ENCODE peak calls at places on chromosomes 16 and 17, in nine cellular contexts. A is lower lobe of right lung; S is pancreas; Y is GM12878; I is body of pancreas; V is psoas muscle; K is CD8-positive, alpha-beta T cell; C is spleen; Q is heart right ventricle. E is an unnamed sample.
A peak's percentile ranks its signal among the peaks of the same experiment; 100 is the strongest.

GRCh38 chr16:56460101-56460500 is 8.7 kb downstream of the OGFOD1 start:
- DNase-seq in A (no peak), V (no peak), K (no peak), C (no peak), I (no peak), S (no peak), Y (no peak), Q (no peak), E (no peak)

GRCh38 chr17:41697122-41697962 is 8.7 kb downstream of the EIF1 start:
- DNase-seq in C (no peak), V (peak; percentile 89), Q (peak; percentile 44), S (no peak), K (no peak), Y (no peak), I (peak; percentile 79), A (peak; percentile 65), E (peak; percentile 36)

GRCh38 chr17:10683853-10684252 is 13.5 kb downstream of the SCO1 start:
- DNase-seq in C (no peak), S (no peak), Q (no peak), A (no peak), V (no peak), I (no peak), K (no peak), Y (no peak), E (no peak)

GRCh38 chr17:53316988-53317387 is 505.7 kb upstream of the KIF2B start:
- DNase-seq in K (no peak), V (no peak), C (no peak), A (no peak), I (no peak), Y (no peak), Q (no peak), S (no peak), E (no peak)

GRCh38 chr16:27676807-27677206 is 126.9 kb downstream of the KATNIP start:
- DNase-seq in V (no peak), K (no peak), C (no peak), I (no peak), Y (no peak), Q (no peak), S (no peak), A (no peak), E (no peak)

GRCh38 chr17:43085489-43085888 is 39.7 kb downstream of the BRCA1 start:
- DNase-seq in V (no peak), Q (no peak), Y (no peak), K (no peak), A (no peak), C (no peak), I (no peak), S (no peak), E (no peak)

GRCh38 chr16:6157806-6158205 is 1060.2 kb upstream of the EEF2KMT start:
- DNase-seq in A (no peak), V (no peak), K (no peak), Q (no peak), C (no peak), I (no peak), S (no peak), Y (no peak), E (no peak)

GRCh38 chr16:13767215-13767614 is 152.7 kb upstream of the ERCC4 start:
- DNase-seq in S (no peak), I (no peak), K (no peak), V (no peak), Q (no peak), Y (no peak), C (no peak), A (no peak), E (no peak)

GRCh38 chr16:90026135-90026534 is 6.9 kb upstream of the DBNDD1 start:
- DNase-seq in S (no peak), Q (no peak), C (no peak), Y (no peak), A (no peak), I (no peak), V (no peak), K (no peak), E (no peak)

GRCh38 chr17:1000597-1001490 is 3.9 kb downstream of the TIMM22 start:
- DNase-seq in C (no peak), Q (no peak), I (no peak), A (no peak), V (peak; percentile 77), S (no peak), K (no peak), Y (no peak), E (no peak)

GRCh38 chr17:1002771-1003555 is 6.0 kb downstream of the TIMM22 start:
- DNase-seq in V (peak; percentile 53), Y (no peak), C (no peak), A (no peak), I (no peak), K (no peak), S (no peak), Q (no peak), E (no peak)

GRCh38 chr17:1003633-1003971 is 6.7 kb downstream of the TIMM22 start:
- DNase-seq in Y (no peak), I (no peak), S (no peak), K (no peak), Q (no peak), C (peak; percentile 70), V (peak; percentile 54), A (no peak), E (no peak)

GRCh38 chr17:1001640-1002411 is 4.9 kb downstream of the TIMM22 start:
- DNase-seq in V (peak; percentile 64), K (no peak), I (no peak), C (no peak), Y (no peak), Q (no peak), A (no peak), S (no peak), E (no peak)

GRCh38 chr17:1002412-1002753 is 5.5 kb downstream of the TIMM22 start:
- DNase-seq in K (no peak), Q (no peak), V (no peak), I (no peak), S (no peak), Y (no peak), A (no peak), C (no peak), E (no peak)
- H3K4me1 ChIP-seq in K (peaks cover 24% of the 10 kb centered on the region), Q (peaks cover 97% of the 10 kb centered on the region), V (peaks cover 88% of the 10 kb centered on the region), I (peaks cover 43% of the 10 kb centered on the region), S (peaks cover 32% of the 10 kb centered on the region), Y (peaks cover 6% of the 10 kb centered on the region), A (peaks cover 95% of the 10 kb centered on the region), C (peaks cover 66% of the 10 kb centered on the region), E (peaks cover 73% of the 10 kb centered on the region)

GRCh38 chr16:718389-718788 is 2.6 kb upstream of the ANTKMT start:
- DNase-seq in A (no peak), K (no peak), V (no peak), Q (no peak), C (no peak), I (no peak), S (no peak), Y (no peak), E (no peak)
- H3K4me1 ChIP-seq in A (peaks cover 40% of the 10 kb centered on the region), K (peaks cover 53% of the 10 kb centered on the region), V (peaks cover 29% of the 10 kb centered on the region), Q (peaks cover 58% of the 10 kb centered on the region), C (peaks cover 48% of the 10 kb centered on the region), I (peaks cover 72% of the 10 kb centered on the region), S (peaks cover 6% of the 10 kb centered on the region), Y (peaks cover 10% of the 10 kb centered on the region), E (peaks cover 19% of the 10 kb centered on the region)

DNA sequence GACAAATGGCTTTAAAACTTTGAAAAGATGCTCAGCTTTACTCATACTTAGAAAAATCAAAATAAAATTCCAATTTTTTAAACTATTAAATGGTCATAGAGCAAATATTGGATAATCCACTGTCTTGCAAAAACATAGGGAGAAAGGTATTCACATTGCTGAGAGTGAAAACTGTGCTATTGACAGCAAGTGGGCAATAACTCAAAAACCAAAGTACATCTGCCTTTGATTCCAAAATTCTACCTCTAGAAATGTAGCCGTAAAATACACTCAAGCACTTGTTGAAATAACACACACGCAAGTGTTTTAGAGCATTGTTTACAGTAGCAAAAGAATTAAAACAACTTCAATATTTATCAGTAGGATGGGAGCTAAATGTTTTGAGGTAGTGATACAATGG is 210.6 kb upstream of the HS3ST3A1 start:
- DNase-seq in C (no peak), V (no peak), Q (no peak), K (no peak), I (no peak), Y (no peak), S (no peak), A (no peak), E (no peak)
- H3K4me1 ChIP-seq in C (no peaks in the 10 kb centered on the region), V (no peaks in the 10 kb centered on the region), Q (no peaks in the 10 kb centered on the region), K (no peaks in the 10 kb centered on the region), I (peaks cover 8% of the 10 kb centered on the region), Y (no peaks in the 10 kb centered on the region), S (no peaks in the 10 kb centered on the region), A (no peaks in the 10 kb centered on the region), E (no peaks in the 10 kb centered on the region)

DNA sequence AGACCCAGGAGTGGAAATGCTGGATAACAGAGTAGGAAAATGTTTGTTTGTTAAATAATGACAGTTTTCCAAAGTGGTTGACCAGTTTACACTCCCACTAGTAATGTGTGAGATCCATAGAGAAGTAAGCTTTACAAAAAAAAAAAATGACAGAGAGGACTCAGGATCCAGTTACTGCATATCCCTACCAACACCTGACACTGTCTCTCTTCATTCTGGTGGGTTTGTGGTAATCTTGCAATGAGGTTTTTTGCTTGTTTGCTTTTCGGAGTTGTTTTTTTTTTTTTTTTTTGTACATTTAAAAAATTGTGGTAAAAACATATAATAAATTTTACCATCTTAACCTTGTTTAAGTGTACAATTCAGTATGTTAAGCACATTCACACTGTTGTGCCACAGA is 23.6 kb upstream of the HOXB9 start:
- DNase-seq in A (no peak), Q (no peak), C (no peak), Y (no peak), S (no peak), I (no peak), K (no peak), V (no peak), E (no peak)
- H3K4me1 ChIP-seq in A (peaks cover 13% of the 10 kb centered on the region), Q (peaks cover 4% of the 10 kb centered on the region), C (peaks cover 24% of the 10 kb centered on the region), Y (peaks cover 7% of the 10 kb centered on the region), S (no peaks in the 10 kb centered on the region), I (peaks cover 13% of the 10 kb centered on the region), K (peaks cover 9% of the 10 kb centered on the region), V (no peaks in the 10 kb centered on the region), E (peaks cover 10% of the 10 kb centered on the region)

GRCh38 chr17:72472116-72472515 is 351.3 kb downstream of the SOX9 start:
- DNase-seq in C (no peak), A (no peak), Q (no peak), I (no peak), K (no peak), V (no peak), Y (no peak), S (no peak), E (no peak)
- H3K4me1 ChIP-seq in C (no peaks in the 10 kb centered on the region), A (no peaks in the 10 kb centered on the region), Q (no peaks in the 10 kb centered on the region), I (peaks cover 39% of the 10 kb centered on the region), K (no peaks in the 10 kb centered on the region), V (no peaks in the 10 kb centered on the region), Y (peaks cover 11% of the 10 kb centered on the region), S (peaks cover 19% of the 10 kb centered on the region), E (no peaks in the 10 kb centered on the region)

DNA sequence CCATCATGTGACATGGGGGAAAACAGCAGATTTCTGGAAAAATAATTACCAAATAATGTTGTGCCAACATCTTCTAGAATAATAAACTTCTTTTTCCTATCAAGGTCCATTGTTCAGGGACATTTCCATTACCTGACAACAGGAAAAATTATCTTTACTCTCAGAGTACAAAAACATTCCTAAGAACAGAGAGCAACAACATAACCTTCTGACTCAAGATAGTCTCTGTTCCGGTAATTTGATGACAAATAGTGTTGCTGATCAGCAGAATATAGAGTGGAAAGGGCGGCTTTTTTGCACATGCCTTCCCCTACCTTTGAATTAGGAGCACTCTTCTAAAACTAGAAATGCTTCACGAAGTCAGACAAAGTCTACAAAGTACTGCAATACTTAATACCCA is 20.1 kb downstream of the CYTH1 start:
- DNase-seq in Q (no peak), Y (no peak), I (no peak), C (no peak), S (no peak), A (no peak), K (no peak), V (no peak), E (no peak)
- H3K4me1 ChIP-seq in Q (peaks cover 76% of the 10 kb centered on the region), Y (peaks cover 45% of the 10 kb centered on the region), I (peaks cover 40% of the 10 kb centered on the region), C (peaks cover 91% of the 10 kb centered on the region), S (peaks cover 8% of the 10 kb centered on the region), A (peaks cover 77% of the 10 kb centered on the region), K (peaks cover 91% of the 10 kb centered on the region), V (peaks cover 54% of the 10 kb centered on the region), E (peaks cover 50% of the 10 kb centered on the region)

GRCh38 chr17:39205112-39205526 is 5.0 kb downstream of the RPL19 start:
- DNase-seq in C (no peak), K (no peak), I (no peak), Y (no peak), A (no peak), V (no peak), S (peak; percentile 15), Q (no peak), E (no peak)
- H3K4me1 ChIP-seq in C (peaks cover 56% of the 10 kb centered on the region), K (peaks cover 54% of the 10 kb centered on the region), I (peaks cover 27% of the 10 kb centered on the region), Y (peaks cover 39% of the 10 kb centered on the region), A (peaks cover 47% of the 10 kb centered on the region), V (peaks cover 37% of the 10 kb centered on the region), S (no peaks in the 10 kb centered on the region), Q (peaks cover 31% of the 10 kb centered on the region), E (no peaks in the 10 kb centered on the region)